ENCODE peak calls at places on chromosome 9, in four cellular contexts. Z, B, U and T are unnamed samples.

GRCh38 chr9:129568560-129569505 is 52.1 kb downstream of the C9orf50 start:
- DNase-seq in Z (peak), B (peak), U (peak), T (no peak)

GRCh38 chr9:70466976-70467551 is 52.6 kb upstream of the KLF9 start:
- DNase-seq in Z (no peak), B (no peak), U (no peak), T (no peak)

GRCh38 chr9:129343697-129344375 is 165.8 kb upstream of the IER5L start:
- DNase-seq in Z (no peak), B (no peak), U (no peak), T (no peak)

GRCh38 chr9:81417885-81418284 is 271.5 kb downstream of the TLE1 start:
- DNase-seq in Z (no peak), B (no peak), U (no peak), T (no peak)

GRCh38 chr9:130128782-130129424 is 43.3 kb upstream of the NCS1 start:
- DNase-seq in Z (no peak), B (no peak), U (peak), T (no peak)

GRCh38 chr9:99134893-99135341 is 30.0 kb downstream of the TGFBR1 start:
- DNase-seq in Z (no peak), B (no peak), U (no peak), T (no peak)

GRCh38 chr9:33517373-33517772 is 6.7 kb upstream of the ANKRD18B start:
- DNase-seq in Z (peak), B (no peak), U (no peak), T (no peak)

GRCh38 chr9:129469188-129469987 is 151.5 kb downstream of the C9orf50 start:
- DNase-seq in Z (no peak), B (no peak), U (peak), T (no peak)

GRCh38 chr9:3880851-3881250 is 355.1 kb upstream of the RFX3 start:
- DNase-seq in Z (no peak), B (no peak), U (no peak), T (no peak)

GRCh38 chr9:72453797-72454196 is 67.6 kb upstream of the TMC1 start:
- DNase-seq in Z (no peak), B (no peak), U (no peak), T (no peak)

GRCh38 chr9:121748080-121748479 is 96.6 kb downstream of the DAB2IP start:
- DNase-seq in Z (no peak), B (no peak), U (no peak), T (no peak)

GRCh38 chr9:12849486-12850010 is 74.7 kb downstream of the LURAP1L start:
- DNase-seq in Z (no peak), B (no peak), U (no peak), T (peak)

GRCh38 chr9:4955836-4956235 is 29.2 kb upstream of the JAK2 start:
- DNase-seq in Z (peak), B (no peak), U (no peak), T (no peak)

GRCh38 chr9:122265265-122265900 is 701 bp downstream of the MRRF start:
- DNase-seq in Z (no peak), B (no peak), U (no peak), T (peak)

GRCh38 chr9:120619751-120620655 is 40.0 kb upstream of the CDK5RAP2 start:
- DNase-seq in Z (peak), B (peak), U (no peak), T (peak)

GRCh38 chr9:115672477-115673316 is 480.9 kb upstream of the PAPPA start:
- DNase-seq in Z (peak), B (no peak), U (no peak), T (no peak)

DNA sequence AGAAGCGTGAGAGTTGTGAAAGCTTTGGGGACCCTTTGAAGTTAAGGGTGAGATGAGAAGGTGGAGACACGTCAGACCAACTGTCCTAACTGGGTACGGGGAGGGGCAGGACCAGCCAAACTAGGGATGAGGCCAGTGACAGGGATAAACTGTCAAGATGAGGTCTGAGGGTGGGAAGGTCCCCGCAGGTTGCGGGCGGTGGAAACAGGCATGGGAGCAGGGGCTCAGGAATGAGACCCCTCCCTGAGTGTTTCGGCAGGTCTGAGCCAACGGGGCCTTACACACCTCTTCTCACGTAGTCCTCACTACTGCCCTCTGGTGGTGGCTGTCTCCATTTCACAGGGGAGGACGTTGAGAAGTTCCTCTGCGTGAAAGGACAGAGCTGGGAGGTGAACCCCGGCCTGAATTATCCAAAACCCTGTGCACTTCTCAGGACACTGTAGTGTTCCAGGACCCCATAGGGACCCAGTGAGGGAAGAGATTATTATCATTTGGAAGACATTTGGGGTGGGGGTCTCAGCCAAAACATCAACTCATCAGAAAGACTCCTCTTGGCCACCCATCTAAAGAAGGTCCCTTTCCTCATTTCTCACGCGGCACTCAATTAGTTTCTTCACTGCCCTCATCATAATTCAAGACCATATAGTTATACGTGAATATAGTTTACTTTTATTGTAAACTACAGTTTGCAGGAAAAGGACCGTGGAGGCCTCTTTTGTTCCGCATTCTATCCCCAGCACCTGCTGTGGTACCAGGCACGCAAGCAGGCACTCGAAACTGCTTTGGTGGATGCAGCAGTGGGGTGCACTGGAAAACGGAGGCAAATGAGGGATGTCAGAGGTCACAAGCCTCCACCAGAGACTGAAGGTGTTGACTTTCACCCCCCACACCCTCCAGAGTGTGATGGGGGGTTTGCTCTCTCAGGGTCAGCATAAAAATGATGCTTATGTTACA is 21.7 kb upstream of the NANS start:
- DNase-seq in Z (peak), B (peak), U (peak), T (no peak)
- TF ChIP-seq CTCF in Z (peak), B (peak), U (peak), T (peak)

GRCh38 chr9:110128664-110129329 is 79.2 kb downstream of the C9orf152 start:
- DNase-seq in Z (no peak), B (no peak), U (no peak), T (no peak)
- H3K4me3 ChIP-seq in Z (no peak), B (no peak), U (peak), T (no peak)

DNA sequence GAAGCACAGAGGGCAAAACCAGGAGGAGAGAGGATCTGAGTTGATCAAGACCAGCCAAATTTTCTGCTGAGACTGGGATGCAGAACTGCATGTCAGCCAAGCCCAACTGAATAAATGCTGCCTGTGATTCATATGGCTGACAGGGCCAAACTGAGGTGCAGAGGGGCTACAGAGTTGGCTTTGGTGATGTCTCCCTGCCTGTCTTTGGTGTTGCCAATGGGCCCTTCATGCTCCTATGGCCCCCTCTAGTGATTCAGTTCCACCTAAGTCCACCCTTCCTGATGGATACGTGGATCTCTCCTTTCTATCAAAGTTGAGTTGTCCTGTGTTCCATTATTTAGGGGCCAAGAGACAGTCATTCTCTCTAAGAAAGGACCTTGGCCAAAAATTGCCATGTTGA is 163.6 kb upstream of the TLE4 start:
- DNase-seq in Z (no peak), B (no peak), U (no peak), T (no peak)
- TF ChIP-seq CTCF in Z (no peak), B (no peak), U (no peak), T (no peak)

GRCh38 chr9:136051568-136052432 is 43.3 kb downstream of the NACC2 start:
- DNase-seq in Z (peak), B (peak), U (peak), T (peak)
- H3K4me3 ChIP-seq in Z (peak), B (peak), U (no peak), T (peak)

GRCh38 chr9:16060457-16061129 is 507.8 kb downstream of the CCDC171 start:
- DNase-seq in Z (no peak), B (no peak), U (no peak), T (no peak)

GRCh38 chr9:16053131-16053530 is 500.3 kb downstream of the CCDC171 start:
- DNase-seq in Z (no peak), B (no peak), U (no peak), T (no peak)

GRCh38 chr9:16062542-16063240 is 509.8 kb downstream of the CCDC171 start:
- DNase-seq in Z (peak), B (no peak), U (no peak), T (no peak)

GRCh38 chr9:16057541-16057940 is 504.7 kb downstream of the CCDC171 start:
- DNase-seq in Z (no peak), B (no peak), U (no peak), T (no peak)

GRCh38 chr9:16058131-16058549 is 505.3 kb downstream of the CCDC171 start:
- DNase-seq in Z (no peak), B (no peak), U (no peak), T (no peak)
- TF ChIP-seq CTCF in Z (no peak), B (no peak), U (no peak), T (no peak)

DNA sequence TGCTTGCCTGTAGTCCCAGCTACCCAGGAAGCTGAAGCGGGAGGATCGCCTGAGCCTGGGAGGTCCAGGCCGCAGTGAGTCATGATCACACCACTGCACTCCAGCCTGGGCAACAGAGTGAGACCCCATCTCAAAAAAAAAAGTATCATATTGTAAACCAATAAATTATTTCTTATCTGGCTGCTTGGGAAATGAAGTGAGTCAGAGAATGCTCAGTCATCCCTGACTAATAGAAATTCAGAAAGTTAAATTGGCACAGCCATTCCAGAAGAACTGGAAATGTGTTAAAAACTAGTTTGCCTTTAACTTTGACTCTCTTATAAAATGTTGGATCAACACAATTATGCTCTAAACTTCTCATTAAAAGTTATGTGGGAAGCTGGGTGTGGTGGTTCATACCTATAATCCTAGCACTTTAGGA is 9.8 kb upstream of the GNE start:
- DNase-seq in Z (no peak), B (no peak), U (peak), T (no peak)
- H3K4me3 ChIP-seq in Z (no peak), B (no peak), U (no peak), T (no peak)

DNA sequence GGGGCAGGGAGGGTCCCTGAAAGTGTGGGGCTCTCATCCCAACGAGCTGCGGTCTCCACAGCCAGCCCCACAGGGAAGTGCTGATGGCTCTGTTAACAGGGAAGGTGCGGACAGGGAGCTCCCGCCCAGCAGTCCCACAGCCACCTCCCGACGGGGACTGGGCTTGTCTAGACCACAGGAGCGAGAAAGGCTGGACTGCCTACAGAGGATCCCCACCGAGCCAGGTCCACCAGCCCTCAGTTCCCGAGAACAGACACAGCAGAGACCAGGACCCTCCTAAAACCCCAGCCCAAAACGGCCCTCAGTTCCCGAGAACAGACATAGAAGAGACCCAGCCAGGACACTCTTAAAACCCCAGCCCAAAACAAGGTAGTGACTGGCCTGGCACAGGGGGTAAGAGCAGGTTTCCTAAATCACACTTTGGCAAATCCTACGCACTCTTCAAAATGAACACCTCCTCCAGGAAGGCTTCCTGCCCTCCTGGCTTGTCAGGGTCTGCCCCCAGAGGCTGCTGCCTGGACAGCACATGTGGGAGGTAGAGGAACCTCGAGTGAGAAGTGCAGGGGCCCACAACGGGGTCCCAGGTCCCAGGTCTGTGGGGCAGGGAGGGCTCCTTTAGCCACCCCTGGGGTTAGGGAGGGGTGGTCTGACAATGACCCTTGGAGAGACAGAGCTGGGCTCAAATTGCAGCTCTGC is 86.1 kb upstream of the SARDH start:
- DNase-seq in Z (no peak), B (no peak), U (no peak), T (no peak)
- TF ChIP-seq CTCF in Z (no peak), B (no peak), U (no peak), T (no peak)